ENCODE peak calls at places on chromosome 11, in four cellular contexts. X is activated naive CD8-positive, alpha-beta T cell treated with anti-CD3 and anti-CD28 coated beads, Interleukin-2, amount 50 U/mL, for 24 hours; V is activated CD4-positive, alpha-beta T cell treated with anti-CD3 and anti-CD28 coated beads, Interleukin-2, amount 50 U/mL, for 24 hours; W is SW480. T is an unnamed sample.

GRCh38 chr11:17645190-17645970 is 74.0 kb upstream of the MYOD1 start:
- DNase-seq in V (no peak), W (no peak), X (no peak), T (no peak)

GRCh38 chr11:9385288-9385902 is 943 bp downstream of the IPO7 start:
- DNase-seq in V (no peak), W (no peak), X (no peak), T (no peak)

GRCh38 chr11:203056-203944 is 3.9 kb downstream of the BET1L start:
- DNase-seq in W (no peak), V (no peak), X (no peak), T (no peak)

GRCh38 chr11:1341928-1342524 is 32.6 kb upstream of the TOLLIP start:
- DNase-seq in X (no peak), V (no peak), W (peak), T (no peak)

GRCh38 chr11:118046051-118046963 is 30.6 kb upstream of the TMPRSS4 start:
- DNase-seq in V (no peak), W (peak), X (no peak), T (no peak)

GRCh38 chr11:7851391-7851790 is 54.6 kb upstream of the OR5P2 start:
- DNase-seq in X (no peak), W (peak), V (no peak), T (no peak)

GRCh38 chr11:16924462-16924825 is 89.8 kb downstream of the PLEKHA7 start:
- DNase-seq in X (no peak), W (no peak), V (no peak), T (no peak)

GRCh38 chr11:82960000-82960778 is 58.7 kb downstream of the DDIAS start:
- DNase-seq in W (no peak), V (no peak), X (no peak), T (no peak)

GRCh38 chr11:121082670-121083069 is 18.4 kb upstream of the TECTA start:
- DNase-seq in V (no peak), W (no peak), X (no peak), T (no peak)

GRCh38 chr11:129331217-129331616 is 44.4 kb upstream of the BARX2 start:
- DNase-seq in V (no peak), W (no peak), X (no peak), T (no peak)

GRCh38 chr11:132463941-132464340 is 1068.4 kb downstream of the OPCML start:
- DNase-seq in W (no peak), X (no peak), V (no peak), T (no peak)

GRCh38 chr11:1167256-1167655 is 9.5 kb downstream of the MUC5AC start:
- DNase-seq in V (no peak), X (no peak), W (no peak), T (no peak)